ENCODE peak calls at places on chromosomes 4 and X, in eight cellular contexts. S, D, T, X, W, K, U and H are unnamed samples.

GRCh38 chr4:53748328-53748772 is 157.1 kb upstream of the LNX1 start:
- DNase-seq in S (peak), D (no peak), T (peak), X (no peak), W (no peak), K (no peak), U (no peak), H (peak)

GRCh38 chr4:45063701-45064100 is 337.3 kb upstream of the GNPDA2 start:
- DNase-seq in S (no peak), D (no peak), T (no peak), X (no peak), W (no peak), K (no peak), U (no peak), H (no peak)

GRCh38 chr4:165379662-165380061 is 854 bp downstream of the CPE start:
- DNase-seq in S (no peak), D (no peak), T (peak), X (no peak), W (peak), K (no peak), U (peak), H (no peak)

GRCh38 chr4:41549469-41549868 is 11.5 kb downstream of the LIMCH1 start:
- DNase-seq in S (no peak), D (no peak), T (no peak), X (no peak), W (no peak), K (no peak), U (no peak), H (no peak)

GRCh38 chrX:107626481-107626880 is 1.8 kb upstream of the PRPS1 start:
- DNase-seq in S (no peak), D (no peak), T (no peak), X (no peak), W (no peak), K (no peak), U (no peak), H (no peak)

GRCh38 chr4:8609824-8610350 is 17.3 kb downstream of the CPZ start:
- DNase-seq in S (no peak), D (no peak), T (no peak), X (no peak), W (no peak), K (no peak), U (no peak), H (no peak)

GRCh38 chr4:1563768-1564485 is 120.2 kb downstream of the FAM53A start:
- DNase-seq in S (no peak), D (no peak), T (no peak), X (no peak), W (no peak), K (no peak), U (no peak), H (no peak)

GRCh38 chrX:45517090-45517973 is 316.7 kb upstream of the DIPK2B start:
- DNase-seq in S (no peak), D (peak), T (no peak), X (no peak), W (no peak), K (no peak), U (no peak), H (no peak)

GRCh38 chr4:140078366-140078765 is 75.6 kb downstream of the MAML3 start:
- DNase-seq in S (no peak), D (no peak), T (no peak), X (no peak), W (peak), K (no peak), U (peak), H (no peak)

GRCh38 chr4:16779028-16779675 is 119.3 kb downstream of the LDB2 start:
- DNase-seq in S (no peak), D (peak), T (no peak), X (no peak), W (no peak), K (no peak), U (no peak), H (no peak)

GRCh38 chrX:78593701-78594100 is 65.4 kb downstream of the RTL3 start:
- DNase-seq in S (no peak), D (no peak), T (no peak), X (no peak), W (no peak), K (no peak), U (no peak), H (no peak)

GRCh38 chr4:172202480-172203076 is 389.4 kb downstream of the GALNTL6 start:
- DNase-seq in S (peak), D (peak), T (no peak), X (peak), W (no peak), K (no peak), U (no peak), H (peak)

GRCh38 chr4:105623099-105623498 is 70.7 kb downstream of the ARHGEF38 start:
- DNase-seq in S (no peak), D (no peak), T (no peak), X (no peak), W (no peak), K (no peak), U (no peak), H (no peak)

GRCh38 chrX:100680756-100681155 is 36.8 kb downstream of the SRPX2 start:
- DNase-seq in S (no peak), D (peak), T (no peak), X (no peak), W (no peak), K (no peak), U (no peak), H (no peak)

GRCh38 chr4:129583868-129584267 is 487.9 kb downstream of the C4orf33 start:
- DNase-seq in S (no peak), D (peak), T (no peak), X (no peak), W (peak), K (no peak), U (no peak), H (no peak)

GRCh38 chr4:168221298-168221697 is 97.3 kb downstream of the DDX60 start:
- DNase-seq in S (no peak), D (peak), T (no peak), X (no peak), W (no peak), K (no peak), U (no peak), H (no peak)

GRCh38 chr4:54484361-54484760 is 173.4 kb upstream of the KIT start:
- DNase-seq in S (no peak), D (no peak), T (no peak), X (no peak), W (no peak), K (no peak), U (no peak), H (no peak)

GRCh38 chr4:67397931-67398330 is 147.4 kb downstream of the CENPC start:
- DNase-seq in S (no peak), D (no peak), T (no peak), X (no peak), W (no peak), K (no peak), U (no peak), H (no peak)

GRCh38 chr4:6986067-6986780 is 56.9 kb upstream of the TADA2B start:
- DNase-seq in S (no peak), D (peak), T (peak), X (peak), W (peak), K (no peak), U (peak), H (no peak)

GRCh38 chr4:15344041-15344440 is 83.8 kb upstream of the C1QTNF7 start:
- DNase-seq in S (no peak), D (peak), T (no peak), X (no peak), W (no peak), K (no peak), U (no peak), H (no peak)